ENCODE peak calls at places on chromosomes 6 and 20, in four cellular contexts. Z is heart right ventricle, H is fibroblast of mammary gland, V is type B pancreatic cell. K is an unnamed sample.

GRCh38 chr6:159594750-159595117 is 98.3 kb downstream of the SOD2 start:
- DNase-seq in Z (no peak), H (peak; percentile 87), V (no peak), K (peak; percentile 82)

GRCh38 chr6:136599324-136600011 is 49.2 kb upstream of the MAP7 start:
- DNase-seq in Z (peak; percentile 13), H (no peak), V (no peak), K (peak; percentile 23)

GRCh38 chr6:33993091-33993490 is 152.8 kb downstream of the GRM4 start:
- DNase-seq in Z (no peak), H (no peak), V (peak; percentile 63), K (no peak)

GRCh38 chr6:165556116-165556843 is 106.8 kb downstream of the PDE10A start:
- DNase-seq in Z (no peak), H (no peak), V (no peak), K (peak; percentile 63)

GRCh38 chr6:145756170-145756662 is 20.9 kb upstream of the EPM2A start:
- DNase-seq in Z (peak; percentile 40), H (peak; percentile 95), V (no peak), K (peak; percentile 98)

GRCh38 chr20:55103188-55103587 is 627.8 kb downstream of the DOK5 start:
- DNase-seq in Z (no peak), H (no peak), V (no peak), K (no peak)

GRCh38 chr6:104525677-104526322 is 333.9 kb downstream of the HACE1 start:
- DNase-seq in Z (peak; percentile 59), H (peak; percentile 76), V (peak; percentile 75), K (peak; percentile 89)

GRCh38 chr6:116631379-116631990 is 15.2 kb downstream of the RSPH4A start:
- DNase-seq in Z (no peak), H (no peak), V (no peak), K (peak; percentile 10)

GRCh38 chr6:46357591-46357990 is 133.7 kb downstream of the RCAN2 start:
- DNase-seq in Z (no peak), H (no peak), V (no peak), K (no peak)

GRCh38 chr6:4355241-4355640 is 219.9 kb upstream of the ECI2 start:
- DNase-seq in Z (no peak), H (peak; percentile 95), V (no peak), K (peak; percentile 79)

GRCh38 chr6:67131827-67132226 is 1424.8 kb upstream of the EYS start:
- DNase-seq in Z (no peak), H (peak; percentile 5), V (no peak), K (no peak)

GRCh38 chr6:10316327-10316726 is 98.5 kb downstream of the TFAP2A start:
- DNase-seq in Z (no peak), H (no peak), V (no peak), K (no peak)

GRCh38 chr20:25083773-25084615 is 2.1 kb upstream of the VSX1 start:
- DNase-seq in Z (no peak), H (no peak), V (peak; percentile 69), K (no peak)

GRCh38 chr20:44734938-44735337 is 10.7 kb upstream of the KCNK15 start:
- DNase-seq in Z (no peak), H (peak; percentile 50), V (no peak), K (peak; percentile 85)

GRCh38 chr6:155420492-155420891 is 35.1 kb downstream of the NOX3 start:
- DNase-seq in Z (no peak), H (no peak), V (no peak), K (no peak)